ENCODE peak calls at places on chromosomes 2 and 18, in seven cellular contexts. J is left ventricle myocardium inferior, N is psoas muscle, W is astrocyte, I is choroid plexus epithelial cell, M is colonic mucosa, G is sigmoid colon. P is an unnamed sample.

GRCh38 chr2:167151894-167152293 is 263.6 kb downstream of the XIRP2 start:
- DNase-seq in J (no peak), N (no peak), W (no peak), I (peak; percentile 18), M (no peak), G (no peak), P (no peak)

GRCh38 chr2:105865222-105865913 is 120.7 kb downstream of the NCK2 start:
- DNase-seq in J (no peak), N (no peak), W (peak; percentile 58), I (no peak), M (no peak), G (no peak), P (peak; percentile 45)

GRCh38 chr2:88600038-88600465 is 27.2 kb downstream of the EIF2AK3 start:
- DNase-seq in J (no peak), N (no peak), W (peak; percentile 99), I (peak; percentile 99), M (peak; percentile 72), G (no peak), P (peak; percentile 99)

GRCh38 chr18:52000435-52000834 is 339.6 kb upstream of the DCC start:
- DNase-seq in J (no peak), N (no peak), W (no peak), I (no peak), M (no peak), G (no peak), P (no peak)

GRCh38 chr2:64862623-64863022 is 126.6 kb upstream of the SLC1A4 start:
- DNase-seq in J (no peak), N (no peak), W (no peak), I (no peak), M (no peak), G (no peak), P (peak; percentile 51)

GRCh38 chr2:198494940-198495339 is 690.5 kb downstream of the PLCL1 start:
- DNase-seq in J (no peak), N (no peak), W (no peak), I (no peak), M (peak; percentile 54), G (no peak), P (no peak)

GRCh38 chr2:237915576-237915975 is 51.2 kb upstream of the UBE2F start:
- DNase-seq in J (no peak), N (no peak), W (no peak), I (no peak), M (no peak), G (peak; percentile 40), P (no peak)

GRCh38 chr2:70243804-70244584 is 4.4 kb downstream of the TIA1 start:
- DNase-seq in J (no peak), N (no peak), W (no peak), I (no peak), M (no peak), G (no peak), P (no peak)

GRCh38 chr2:64414736-64415435 is 39.1 kb upstream of the LGALSL start:
- DNase-seq in J (no peak), N (no peak), W (no peak), I (no peak), M (peak; percentile 14), G (no peak), P (no peak)

GRCh38 chr2:1927896-1928568 is 183.7 kb upstream of the PXDN start:
- DNase-seq in J (no peak), N (no peak), W (no peak), I (no peak), M (no peak), G (no peak), P (no peak)

GRCh38 chr18:67599277-67599676 is 82.8 kb upstream of the DSEL start:
- DNase-seq in J (no peak), N (no peak), W (peak; percentile 84), I (peak; percentile 73), M (no peak), G (no peak), P (peak; percentile 56)

GRCh38 chr2:191714925-191715324 is 37.0 kb downstream of the NABP1 start:
- DNase-seq in J (no peak), N (no peak), W (no peak), I (peak; percentile 54), M (no peak), G (no peak), P (no peak)

GRCh38 chr2:64228923-64229322 is 84.7 kb upstream of the PELI1 start:
- DNase-seq in J (no peak), N (no peak), W (no peak), I (no peak), M (no peak), G (no peak), P (no peak)

GRCh38 chr2:160375802-160376469 is 117.7 kb downstream of the RBMS1 start:
- DNase-seq in J (no peak), N (no peak), W (peak; percentile 69), I (peak; percentile 81), M (no peak), G (no peak), P (peak; percentile 87)

GRCh38 chr2:147862859-147863516 is 18.2 kb downstream of the ACVR2A start:
- DNase-seq in J (no peak), N (no peak), W (peak; percentile 6), I (no peak), M (no peak), G (no peak), P (no peak)

GRCh38 chr18:74895686-74896085 is 298.0 kb downstream of the ZNF407 start:
- DNase-seq in J (no peak), N (no peak), W (peak; percentile 3), I (peak; percentile 54), M (no peak), G (no peak), P (peak; percentile 33)

GRCh38 chr2:110115291-110116032 is at the start of gene MALL:
- DNase-seq in J (no peak), N (no peak), W (no peak), I (no peak), M (peak; percentile 76), G (no peak), P (no peak)

GRCh38 chr18:31498450-31499156 is 626 bp downstream of the DSG2 start:
- DNase-seq in J (no peak), N (no peak), W (peak; percentile 28), I (no peak), M (peak; percentile 67), G (no peak), P (peak; percentile 16)

GRCh38 chr2:101781730-101782426 is 84.4 kb downstream of the MAP4K4 start:
- DNase-seq in J (no peak), N (no peak), W (no peak), I (no peak), M (no peak), G (no peak), P (no peak)

GRCh38 chr2:7620255-7620654 is 703.0 kb downstream of the RNF144A start:
- DNase-seq in J (no peak), N (no peak), W (no peak), I (no peak), M (no peak), G (no peak), P (no peak)

GRCh38 chr2:170814551-170815245 is 2.0 kb upstream of the GAD1 start:
- DNase-seq in J (no peak), N (no peak), W (no peak), I (no peak), M (no peak), G (no peak), P (no peak)

GRCh38 chr2:127231130-127231865 is 11.2 kb upstream of the CYP27C1 start:
- DNase-seq in J (no peak), N (no peak), W (no peak), I (peak; percentile 3), M (no peak), G (no peak), P (peak; percentile 45)

GRCh38 chr2:85018049-85018447 is 47.1 kb downstream of the KCMF1 start:
- DNase-seq in J (no peak), N (no peak), W (peak; percentile 16), I (peak; percentile 7), M (no peak), G (no peak), P (peak; percentile 52)

GRCh38 chr2:168192839-168193616 is 54.4 kb downstream of the STK39 start:
- DNase-seq in J (no peak), N (no peak), W (no peak), I (peak; percentile 36), M (peak; percentile 55), G (no peak), P (peak; percentile 23)

GRCh38 chr2:226354434-226354833 is 445.2 kb downstream of the IRS1 start:
- DNase-seq in J (no peak), N (no peak), W (peak; percentile 57), I (peak; percentile 46), M (no peak), G (no peak), P (peak; percentile 51)

GRCh38 chr2:25305809-25306208 is 35.9 kb downstream of the DNMT3A start:
- DNase-seq in J (peak; percentile 43), N (peak; percentile 52), W (no peak), I (no peak), M (no peak), G (no peak), P (no peak)

GRCh38 chr2:143263045-143263625 is 133.9 kb downstream of the ARHGAP15 start:
- DNase-seq in J (no peak), N (no peak), W (no peak), I (peak; percentile 7), M (no peak), G (no peak), P (peak; percentile 18)

GRCh38 chr2:203636896-203637818 is 69.3 kb upstream of the CD28 start:
- DNase-seq in J (no peak), N (no peak), W (no peak), I (peak; percentile 48), M (peak; percentile 38), G (peak; percentile 68), P (peak; percentile 39)
- H3K4me3 ChIP-seq in J (no peak overlapping the region), N (no peak overlapping the region), W (no peak overlapping the region), I (no peak overlapping the region), M (no peak overlapping the region), G (no peak overlapping the region), P (no peak overlapping the region)

GRCh38 chr2:157367704-157368103 is 42.1 kb upstream of the ERMN start:
- DNase-seq in J (no peak), N (no peak), W (no peak), I (no peak), M (no peak), G (no peak), P (no peak)
- TF ChIP-seq CTCF in J (no peak), N (no peak), W (no peak), I (no peak), M (no peak), G (no peak), P (no peak)

DNA sequence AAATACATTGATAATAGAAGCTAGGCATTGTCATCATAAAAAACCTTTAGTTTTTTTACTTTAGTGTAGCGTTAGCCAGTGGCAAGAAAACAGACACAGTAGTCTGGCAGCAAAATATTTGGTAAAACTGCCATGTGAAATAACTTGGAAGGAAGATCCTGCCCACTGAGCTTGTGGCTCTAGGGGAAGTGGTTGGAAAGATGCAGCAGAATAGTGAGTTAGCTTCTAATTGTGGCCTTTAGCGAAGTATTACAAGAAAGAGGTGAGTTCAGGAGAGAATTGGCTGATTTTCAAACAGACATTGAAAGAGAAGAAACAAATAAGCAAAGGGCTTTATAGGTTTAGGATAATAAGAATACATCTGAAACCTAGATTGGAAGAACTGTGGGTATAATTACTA is 1887.8 kb upstream of the CELF4 start:
- DNase-seq in J (no peak), N (no peak), W (no peak), I (no peak), M (no peak), G (no peak), P (no peak)
- H3K4me3 ChIP-seq in J (peak overlapping the region; percentile 33), N (no peak overlapping the region), W (no peak overlapping the region), I (no peak overlapping the region), M (no peak overlapping the region), G (no peak overlapping the region), P (no peak overlapping the region)

DNA sequence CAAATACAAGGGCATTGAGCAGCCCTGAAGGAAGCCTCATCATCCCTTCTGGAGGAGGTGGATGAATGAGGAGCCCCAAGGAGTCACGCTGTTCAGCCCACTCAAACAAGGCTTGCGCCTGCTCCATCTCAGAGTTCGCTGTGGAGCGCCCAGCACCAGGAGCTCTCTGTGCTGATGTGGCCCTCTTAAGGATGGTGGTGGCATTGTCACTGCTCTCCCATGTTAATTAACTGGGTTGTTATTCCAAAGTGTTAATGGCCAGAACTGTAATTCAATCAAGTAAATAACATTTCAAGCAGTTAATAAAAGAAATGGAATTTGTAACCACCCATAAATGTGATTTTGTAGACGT is 726.0 kb upstream of the RAB6C start:
- DNase-seq in J (no peak), N (no peak), W (no peak), I (no peak), M (no peak), G (no peak), P (peak; percentile 19)
- TF ChIP-seq CTCF in J (peak; percentile 59), N (peak; percentile 34), W (peak; percentile 14), I (no peak), M (peak; percentile 15), G (no peak), P (no peak)